ENCODE peak calls at places on chromosomes 2 and 18, in four cellular contexts. X is K562, S is WTC11, I is HepG2. B is an unnamed sample.

GRCh38 chr2:120316528-120317179 is 29.3 kb upstream of the INHBB start:
- DNase-seq in X (no peak), I (no peak), S (no peak), B (no peak)

GRCh38 chr2:177721087-177721486 is 328.5 kb downstream of the AGPS start:
- DNase-seq in I (peak), S (no peak), X (no peak), B (no peak)

GRCh38 chr2:114548151-114548550 is 105.7 kb downstream of the DPP10 start:
- DNase-seq in X (no peak), S (no peak), I (no peak), B (no peak)

GRCh38 chr18:79442508-79443221 is 46.9 kb downstream of the NFATC1 start:
- DNase-seq in X (no peak), S (no peak), I (no peak), B (no peak)

GRCh38 chr2:67340118-67341011 is 56.8 kb upstream of the ETAA1 start:
- DNase-seq in S (no peak), X (no peak), I (no peak), B (no peak)

GRCh38 chr2:166900700-166901099 is 12.4 kb downstream of the XIRP2 start:
- DNase-seq in S (no peak), I (peak), X (no peak), B (peak)

GRCh38 chr2:18626958-18627650 is 37.7 kb upstream of the NT5C1B start:
- DNase-seq in I (no peak), S (no peak), X (no peak), B (no peak)

GRCh38 chr2:70127920-70128444 is 40.7 kb downstream of the PCBP1 start:
- DNase-seq in X (peak), I (no peak), S (no peak), B (no peak)

GRCh38 chr2:197179744-197180498 is 130.7 kb downstream of the ANKRD44 start:
- DNase-seq in I (no peak), S (no peak), X (no peak), B (no peak)

GRCh38 chr2:64627860-64628841 is 25.6 kb downstream of the SERTAD2 start:
- DNase-seq in X (no peak), S (no peak), I (no peak), B (no peak)

GRCh38 chr2:64626963-64627760 is 26.6 kb downstream of the SERTAD2 start:
- DNase-seq in X (no peak), S (no peak), I (no peak), B (no peak)

GRCh38 chr2:64630752-64631151 is 23.0 kb downstream of the SERTAD2 start:
- DNase-seq in I (no peak), S (no peak), X (no peak), B (no peak)

GRCh38 chr2:64629875-64630274 is 23.8 kb downstream of the SERTAD2 start:
- DNase-seq in S (no peak), I (no peak), X (no peak), B (no peak)

GRCh38 chr2:64629329-64629781 is 24.4 kb downstream of the SERTAD2 start:
- DNase-seq in I (no peak), X (no peak), S (no peak), B (no peak)
- TF ChIP-seq ELF4 in I (no peak), X (no peak), S (no peak), B (no peak)

DNA sequence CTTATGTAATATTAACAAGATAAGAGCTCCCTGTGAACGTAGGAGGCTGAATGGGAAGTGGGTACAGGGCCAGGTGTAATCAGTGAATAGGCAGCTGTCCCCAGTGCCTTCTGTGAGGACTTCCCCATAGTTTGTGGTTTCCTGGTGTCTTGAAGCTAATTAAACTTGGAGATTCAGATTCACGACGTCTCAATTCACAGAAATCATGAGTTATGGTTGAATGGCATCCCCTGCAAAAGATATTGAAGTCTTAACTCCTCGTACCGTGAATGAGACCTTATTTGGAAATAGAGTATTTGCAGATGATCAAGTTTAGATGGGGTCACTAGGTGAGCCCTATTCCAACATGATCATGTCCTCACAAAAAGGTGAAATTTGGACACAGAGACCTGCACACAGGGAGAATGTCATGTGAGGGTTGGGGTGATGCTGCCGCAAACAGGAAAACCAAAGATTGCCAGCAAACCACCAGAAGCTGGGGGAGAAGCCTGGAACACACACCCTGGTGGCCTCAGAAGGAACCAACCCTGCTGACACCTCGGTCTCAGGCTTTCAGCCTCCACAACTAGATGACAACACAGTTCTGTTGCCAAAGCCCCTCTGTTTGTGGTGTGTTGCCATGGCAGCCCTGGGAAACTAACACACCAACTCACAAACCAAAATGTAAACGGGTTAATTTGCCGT is 13.2 kb downstream of the ARL4C start:
- DNase-seq in X (peak), I (no peak), S (peak), B (no peak)
- TF ChIP-seq ELF4 in X (no peak), I (no peak), S (no peak), B (no peak)

GRCh38 chr2:24404582-24404981 is 44.2 kb upstream of the ITSN2 start:
- DNase-seq in S (no peak), I (no peak), X (no peak), B (no peak)
- TF ChIP-seq ELF4 in S (no peak), I (no peak), X (no peak), B (no peak)

DNA sequence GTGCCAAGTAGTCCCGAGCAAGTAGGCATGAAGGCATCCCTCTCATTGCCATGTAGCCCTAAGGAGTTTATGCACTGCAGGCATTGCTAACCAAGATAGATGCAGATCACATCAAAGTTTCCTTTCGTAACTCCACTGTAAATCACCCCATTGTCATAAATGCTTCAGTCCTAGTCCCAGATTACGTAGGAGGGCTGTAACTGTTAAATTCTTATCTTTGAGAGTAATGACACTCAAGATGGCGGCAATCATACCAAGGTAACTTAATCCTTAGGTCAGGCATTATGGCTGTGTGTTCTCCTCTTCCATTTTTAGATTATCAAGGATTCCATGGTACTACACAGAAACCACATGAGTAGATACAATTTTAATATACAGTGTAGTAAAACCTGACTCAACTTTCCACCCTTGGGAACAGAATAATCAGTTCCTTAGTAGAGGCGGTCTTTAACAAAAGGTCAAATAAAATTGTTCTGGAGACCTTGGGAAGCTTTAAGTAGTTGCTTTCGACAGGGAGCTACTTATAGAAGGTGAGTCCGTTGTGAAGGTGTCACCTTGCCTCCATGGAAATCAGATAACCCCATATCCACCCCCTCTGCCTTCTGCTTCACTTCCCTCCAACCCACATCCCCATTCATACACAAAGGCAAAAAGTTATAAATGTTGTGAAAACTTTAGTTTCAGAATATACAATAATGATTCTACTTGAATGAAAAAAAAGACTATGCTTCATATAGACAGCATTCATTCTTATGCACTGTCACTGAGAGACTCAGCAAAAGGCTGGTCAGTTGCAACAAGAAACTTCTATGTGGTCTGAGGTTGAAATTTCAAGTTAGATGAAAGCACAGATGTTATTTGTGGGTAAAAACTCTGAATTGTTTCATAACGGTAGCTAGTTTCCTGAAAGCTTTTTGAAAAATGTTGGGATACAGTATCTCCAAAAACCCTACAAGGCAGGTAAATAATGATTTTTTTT is 64.8 kb upstream of the GALNT5 start:
- DNase-seq in I (no peak), S (no peak), X (no peak), B (no peak)
- TF ChIP-seq ELF4 in I (no peak), S (no peak), X (no peak), B (no peak)

DNA sequence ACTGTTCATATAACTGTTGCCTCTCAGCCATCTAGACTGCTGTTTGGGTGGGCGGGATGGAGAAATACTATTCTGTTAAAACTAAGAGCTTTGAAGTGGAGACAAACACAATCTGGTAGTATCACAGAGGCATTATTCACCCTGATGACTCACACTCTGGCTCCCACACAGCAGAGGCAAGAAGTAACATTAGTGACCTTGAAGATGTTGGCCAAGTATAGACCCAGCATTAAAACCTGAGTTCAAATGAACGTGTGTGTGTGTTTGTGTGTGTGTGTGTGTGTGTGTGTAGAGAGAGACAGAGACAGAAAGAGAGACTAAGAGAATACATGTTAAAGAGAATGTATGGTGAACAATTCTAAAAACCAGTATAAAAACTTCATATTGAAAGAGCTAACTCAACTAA is 22.5 kb upstream of the ACVR1 start:
- DNase-seq in S (no peak), X (peak), I (no peak), B (no peak)
- TF ChIP-seq ELF4 in S (no peak), X (no peak), I (no peak), B (no peak)

DNA sequence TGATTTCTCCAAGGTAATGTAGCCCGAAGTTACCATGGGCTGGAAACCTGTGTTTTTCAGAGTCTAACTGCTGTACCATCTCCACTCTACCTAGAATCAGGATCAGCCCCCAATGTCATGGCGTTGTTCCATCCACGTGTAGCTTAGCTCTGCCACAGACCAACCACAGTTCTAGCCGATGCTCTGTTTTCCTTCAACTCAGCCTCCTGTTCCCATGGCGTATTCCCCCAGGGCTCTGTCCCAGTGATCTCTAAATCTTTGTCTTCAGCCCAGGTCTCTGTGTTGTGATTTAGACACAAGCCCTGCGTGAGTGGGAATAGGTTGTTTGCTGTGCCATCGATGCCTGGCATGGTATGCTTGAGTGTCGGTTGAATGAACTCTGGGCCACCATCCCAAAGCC is 53.4 kb downstream of the LPIN1 start:
- DNase-seq in X (no peak), I (no peak), S (no peak), B (no peak)
- TF ChIP-seq ELF4 in X (no peak), I (no peak), S (no peak), B (no peak)

DNA sequence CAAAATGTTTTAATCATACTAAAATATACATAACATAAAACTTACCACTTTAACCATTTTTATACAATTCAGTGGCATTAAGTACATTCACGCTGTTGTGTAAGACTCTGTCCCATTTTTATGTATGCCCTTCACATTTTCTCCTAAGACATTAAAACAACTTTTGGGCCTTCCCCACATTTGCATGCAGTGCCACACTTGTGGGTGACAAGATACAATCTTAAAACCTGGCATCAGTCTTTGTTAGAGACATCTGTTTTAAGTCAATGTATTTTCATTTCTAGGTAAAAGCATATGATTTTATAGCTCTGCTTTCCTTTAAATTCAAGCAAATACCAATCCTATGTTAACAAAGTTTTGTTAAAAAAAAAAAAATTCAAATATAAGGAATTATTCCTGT is 17.3 kb downstream of the SPRED2 start:
- DNase-seq in S (no peak), I (no peak), X (no peak), B (no peak)
- TF ChIP-seq ELF4 in S (no peak), I (no peak), X (no peak), B (no peak)

DNA sequence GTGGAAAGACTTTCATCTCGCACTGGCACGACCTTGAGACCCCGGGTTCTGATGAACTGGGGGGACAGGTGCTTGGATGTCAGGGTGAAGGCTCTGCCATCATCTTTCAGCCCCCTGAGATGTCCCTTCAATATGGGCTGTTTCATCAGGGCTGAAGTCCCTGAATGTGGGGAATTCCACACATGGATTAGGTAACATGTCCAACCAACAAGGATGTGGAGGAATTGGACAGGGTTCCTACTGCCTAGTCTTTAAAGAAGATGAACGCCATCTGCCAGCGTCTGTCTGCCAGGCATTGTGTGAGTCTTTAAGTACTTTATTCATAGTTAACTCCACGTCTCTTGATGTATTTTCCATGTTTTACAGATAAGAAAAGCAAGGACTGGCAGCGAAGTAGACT is 5.9 kb upstream of the GRHL1 start:
- DNase-seq in S (no peak), X (no peak), I (no peak), B (no peak)
- TF ChIP-seq ELF4 in S (no peak), X (no peak), I (no peak), B (no peak)

DNA sequence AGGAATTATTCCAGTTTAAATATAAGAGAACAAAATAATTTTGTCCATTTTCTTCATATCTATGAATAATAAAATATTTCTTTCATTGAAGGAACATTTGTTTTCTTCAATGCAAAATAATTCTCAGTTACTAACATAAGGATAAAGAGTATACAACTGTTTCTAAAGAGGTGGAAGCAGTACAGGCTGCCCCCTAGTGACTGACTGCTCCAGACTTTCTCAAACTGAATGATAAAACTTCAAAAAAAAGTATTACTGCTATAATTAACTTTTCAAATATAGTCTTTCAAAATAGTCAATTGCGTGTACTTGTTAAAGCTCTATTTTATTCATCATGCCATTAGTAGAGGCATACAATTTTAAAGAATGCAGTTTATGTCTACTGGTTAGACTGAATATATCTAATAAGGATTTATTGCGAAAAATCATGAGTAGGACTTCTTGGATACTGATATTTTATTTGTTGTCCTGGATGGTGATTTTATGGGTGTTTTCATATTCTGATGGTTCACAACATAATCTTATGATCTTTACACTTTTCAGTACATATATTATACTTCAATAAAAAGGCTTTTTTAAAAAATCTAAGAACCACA is 100.1 kb downstream of the WDPCP start:
- DNase-seq in X (peak), S (no peak), I (peak), B (peak)
- TF ChIP-seq ELF4 in X (no peak), S (no peak), I (no peak), B (no peak)

B was measured in HEK293T.